ENCODE peak calls at places on chromosome 19, in seven cellular contexts. K is Caco-2, S is epithelial cell of esophagus, B is HFF-Myc, N is lower leg skin, I is heart right ventricle, Q is pancreas. E is an unnamed sample.

GRCh38 chr19:10368101-10368803 is 12.1 kb downstream of the TYK2 start:
- DNase-seq in Q (no peak), S (no peak), N (no peak), I (no peak), K (no peak), B (no peak), E (no peak)

GRCh38 chr19:37997911-37998344 is 90.9 kb downstream of the SIPA1L3 start:
- DNase-seq in N (no peak), K (no peak), S (peak), Q (no peak), B (peak), I (no peak), E (peak)

GRCh38 chr19:36140289-36141038 is 598 bp downstream of the CAPNS1 start:
- DNase-seq in I (peak), N (no peak), K (peak), S (peak), B (no peak), Q (no peak), E (no peak)

GRCh38 chr19:47432091-47432490 is 12.8 kb upstream of the MEIS3 start:
- DNase-seq in B (no peak), I (no peak), K (no peak), Q (no peak), S (no peak), N (no peak), E (no peak)

GRCh38 chr19:5718579-5719273 is 1.2 kb downstream of the LONP1 start:
- DNase-seq in S (peak), Q (no peak), B (no peak), N (no peak), K (peak), I (no peak), E (peak)

GRCh38 chr19:7673995-7674667 is 2.8 kb upstream of the MCEMP1 start:
- DNase-seq in S (peak), K (peak), I (peak), N (peak), B (peak), Q (no peak), E (no peak)

GRCh38 chr19:6423499-6424189 is 967 bp downstream of the KHSRP start:
- DNase-seq in N (peak), Q (no peak), S (peak), I (no peak), B (no peak), K (peak), E (no peak)

GRCh38 chr19:19372656-19373416 is 32.6 kb upstream of the GATAD2A start:
- DNase-seq in Q (no peak), S (peak), N (peak), B (no peak), I (peak), K (peak), E (no peak)

GRCh38 chr19:17772172-17772571 is 20.9 kb downstream of the FCHO1 start:
- DNase-seq in K (no peak), B (no peak), N (no peak), S (no peak), I (no peak), Q (no peak), E (no peak)

GRCh38 chr19:49817964-49818690 is at the start of gene MED25:
- DNase-seq in I (peak), K (peak), N (peak), Q (peak), B (no peak), S (peak), E (peak)

GRCh38 chr19:41156207-41156606 is 36.8 kb upstream of the CYP2S1 start:
- DNase-seq in Q (no peak), I (no peak), B (no peak), S (peak), K (no peak), N (no peak), E (no peak)
- TF ChIP-seq CTCF in Q (no peak), I (no peak), B (no peak), S (peak), K (peak), N (no peak), E (no peak)

GRCh38 chr19:45676851-45677263 is 8.8 kb downstream of the GIPR start:
- DNase-seq in S (no peak), B (no peak), Q (no peak), K (no peak), N (no peak), I (no peak), E (no peak)
- H3K4me3 ChIP-seq in S (peak), B (peak), Q (peak), K (peak), N (no peak), I (peak), E (peak)

GRCh38 chr19:15448014-15448777 is 1.6 kb downstream of the WIZ start:
- DNase-seq in S (no peak), N (no peak), B (no peak), I (no peak), Q (no peak), K (no peak), E (no peak)

GRCh38 chr19:15449620-15450527 is at the start of gene WIZ:
- DNase-seq in B (no peak), I (peak), Q (peak), N (peak), K (peak), S (peak), E (no peak)

GRCh38 chr19:15450528-15450890 is 753 bp upstream of the WIZ start:
- DNase-seq in B (no peak), I (no peak), K (no peak), Q (no peak), S (no peak), N (no peak), E (no peak)

GRCh38 chr19:15447057-15447456 is 2.7 kb downstream of the WIZ start:
- DNase-seq in S (no peak), N (no peak), B (no peak), I (no peak), Q (no peak), K (no peak), E (no peak)

DNA sequence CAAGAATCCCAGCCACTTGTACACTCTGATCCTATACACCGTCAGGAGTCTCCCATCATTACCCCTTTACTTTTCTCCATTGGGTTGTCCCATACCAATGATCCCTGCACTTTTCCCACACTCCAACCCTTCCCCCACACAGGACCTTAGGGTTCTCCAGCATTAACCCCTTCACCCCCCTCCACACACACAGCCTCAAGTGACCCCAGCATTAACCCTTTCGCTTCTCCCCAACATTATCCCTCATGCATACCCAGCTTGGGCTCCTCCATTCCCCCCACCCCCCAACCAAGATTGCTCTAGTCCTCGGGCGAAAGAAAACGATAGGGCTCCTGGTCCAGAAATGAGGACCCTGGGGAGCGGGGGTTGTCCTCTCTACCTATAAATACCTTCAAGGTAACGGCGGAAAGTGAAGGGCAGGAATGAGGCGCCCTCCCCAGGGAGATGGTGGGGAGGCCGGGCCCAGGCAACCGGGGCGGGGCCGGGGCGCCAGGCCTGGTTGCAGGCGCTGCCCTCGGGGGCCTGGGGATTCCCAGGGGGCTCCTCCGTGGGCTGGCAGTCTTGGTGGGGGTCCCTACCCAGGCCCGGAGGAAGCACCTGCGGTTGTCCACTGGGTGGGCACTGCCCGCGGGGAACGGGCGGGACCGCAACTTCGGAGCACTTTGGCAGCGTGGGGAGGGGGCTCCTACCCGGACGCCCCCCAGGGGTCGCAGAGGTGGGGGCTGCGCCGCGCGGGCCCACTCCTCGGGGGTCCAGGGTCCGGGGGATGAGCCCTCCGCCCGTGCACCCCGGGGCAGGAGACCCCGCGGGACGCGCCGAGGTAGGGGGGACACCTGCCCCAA is 757 bp downstream of the WIZ start:
- DNase-seq in I (peak), S (no peak), N (no peak), Q (no peak), B (no peak), K (peak), E (no peak)
- TF ChIP-seq CTCF in I (no peak), S (no peak), N (no peak), Q (no peak), B (no peak), K (no peak), E (no peak)

GRCh38 chr19:11535792-11536595 is 2.7 kb upstream of the CNN1 start:
- DNase-seq in N (peak), I (peak), Q (peak), S (peak), K (peak), B (peak), E (no peak)

GRCh38 chr19:11539495-11540365 is 1.1 kb downstream of the CNN1 start:
- DNase-seq in B (no peak), I (no peak), S (no peak), Q (no peak), N (no peak), K (no peak), E (no peak)

GRCh38 chr19:11540642-11541041 is 2.0 kb downstream of the CNN1 start:
- DNase-seq in S (no peak), I (no peak), B (no peak), Q (no peak), K (no peak), N (no peak), E (no peak)

GRCh38 chr19:11541238-11541637 is 2.6 kb downstream of the CNN1 start:
- DNase-seq in N (no peak), S (no peak), Q (no peak), K (no peak), B (no peak), I (no peak), E (no peak)

DNA sequence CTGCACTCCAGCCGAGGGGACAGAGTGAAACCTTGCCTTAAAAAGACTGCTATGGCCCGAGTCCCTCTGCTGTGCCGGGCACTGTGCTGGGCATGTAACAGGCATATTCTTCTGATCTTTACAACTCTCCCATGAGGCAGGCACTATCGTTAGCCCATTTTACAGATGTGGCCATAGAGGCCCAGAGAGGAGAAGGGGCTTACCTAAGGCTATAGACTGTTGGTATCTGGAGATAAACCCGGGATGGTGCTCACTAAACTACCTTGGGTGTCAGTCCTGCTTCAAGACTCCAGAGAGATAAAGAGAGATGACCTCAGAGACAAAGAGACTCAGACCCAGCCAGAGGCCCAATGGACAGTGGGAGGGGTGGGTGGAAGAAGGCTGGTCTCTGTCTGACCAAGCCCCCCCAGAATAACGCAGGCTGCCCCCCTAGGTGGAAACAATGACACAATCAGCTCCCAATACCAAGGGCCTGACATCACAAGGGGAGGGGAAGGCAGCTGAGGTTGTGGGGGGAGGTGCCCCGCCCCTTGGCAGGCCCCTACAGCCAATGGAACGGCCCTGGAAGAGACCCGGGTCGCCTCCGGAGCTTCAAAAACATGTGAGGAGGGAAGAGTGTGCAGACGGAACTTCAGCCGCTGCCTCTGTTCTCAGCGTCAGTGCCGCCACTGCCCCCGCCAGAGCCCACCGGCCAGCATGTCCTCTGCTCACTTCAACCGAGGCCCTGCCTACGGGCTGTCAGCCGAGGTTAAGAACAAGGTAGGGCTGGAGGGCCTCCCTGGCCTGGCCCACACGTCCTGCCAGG is at the start of gene CNN1:
- DNase-seq in Q (no peak), B (no peak), I (peak), N (no peak), K (peak), S (no peak), E (no peak)
- H3K4me3 ChIP-seq in Q (no peak), B (no peak), I (peak), N (no peak), K (no peak), S (no peak), E (no peak)

DNA sequence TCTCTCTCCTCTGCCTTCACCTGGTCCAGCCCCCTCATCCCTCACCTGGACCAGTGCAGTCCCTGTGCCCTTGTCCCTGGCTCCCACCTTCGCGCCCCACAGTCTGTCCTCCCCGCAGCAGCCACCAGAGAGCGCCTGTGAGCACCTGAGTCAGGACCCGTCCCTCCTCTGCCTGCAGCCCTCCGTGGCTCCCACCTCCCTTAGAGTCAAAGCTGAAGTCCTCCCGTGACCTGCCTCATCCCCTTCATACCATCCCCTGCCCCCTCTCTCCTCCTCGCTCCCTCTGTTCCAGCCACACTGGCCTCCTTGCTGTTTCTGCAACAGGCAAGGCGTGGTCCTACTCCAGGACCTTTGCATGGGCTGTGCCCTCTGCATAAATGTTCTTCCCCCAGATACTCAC is 10.3 kb downstream of the CELF5 start:
- DNase-seq in Q (no peak), K (peak), I (no peak), N (no peak), B (no peak), S (no peak), E (no peak)
- TF ChIP-seq CTCF in Q (no peak), K (no peak), I (no peak), N (no peak), B (peak), S (peak), E (peak)

DNA sequence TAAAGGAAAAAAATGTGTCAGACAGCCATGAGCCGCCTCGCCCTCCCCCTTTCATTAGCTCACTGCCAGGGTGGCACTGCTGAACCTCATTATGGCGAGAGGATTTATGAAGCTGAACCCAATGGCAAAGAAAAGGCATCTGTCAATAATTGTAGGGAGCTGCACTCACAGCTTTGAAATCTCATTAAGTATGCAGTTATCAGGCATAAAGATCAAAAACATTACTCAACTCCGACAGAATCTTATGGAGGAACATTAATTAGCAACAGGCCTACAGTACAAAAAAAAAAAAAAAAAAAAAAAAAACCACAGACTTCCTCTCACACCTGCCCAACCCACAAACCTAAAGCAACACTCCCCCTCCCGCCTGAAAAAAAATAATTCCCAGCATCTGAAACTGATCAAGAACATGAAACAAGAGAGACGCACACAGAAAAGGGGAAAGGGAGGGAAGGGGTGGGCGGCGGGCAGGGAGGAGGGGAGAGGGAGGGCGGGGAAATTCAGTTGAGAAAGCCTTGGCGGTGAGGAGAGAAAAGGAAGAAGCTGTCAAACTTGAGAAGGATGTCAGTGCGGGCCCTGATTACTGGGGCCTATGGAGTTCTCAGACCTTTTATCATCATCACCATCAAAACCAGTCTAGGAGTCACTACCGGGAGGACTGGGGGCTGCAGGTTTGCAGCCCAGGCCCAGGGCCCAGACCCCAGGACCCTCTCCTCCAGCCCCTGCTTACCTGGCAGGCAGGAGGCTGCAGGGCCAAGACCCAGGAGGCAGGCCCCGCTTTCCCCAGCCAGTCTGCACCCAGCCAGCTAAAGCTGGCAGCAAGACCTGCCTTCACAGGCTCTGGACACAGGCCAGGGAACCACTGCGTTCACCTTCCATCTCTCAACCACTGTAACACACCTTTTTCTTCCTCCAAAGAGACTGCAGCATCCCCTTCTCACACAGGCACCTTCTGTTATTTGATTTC is 8.9 kb downstream of the TSHZ3 start:
- DNase-seq in N (no peak), S (no peak), B (peak), I (no peak), Q (no peak), K (no peak), E (no peak)
- H3K4me3 ChIP-seq in N (no peak), S (no peak), B (no peak), I (no peak), Q (no peak), K (no peak), E (no peak)

DNA sequence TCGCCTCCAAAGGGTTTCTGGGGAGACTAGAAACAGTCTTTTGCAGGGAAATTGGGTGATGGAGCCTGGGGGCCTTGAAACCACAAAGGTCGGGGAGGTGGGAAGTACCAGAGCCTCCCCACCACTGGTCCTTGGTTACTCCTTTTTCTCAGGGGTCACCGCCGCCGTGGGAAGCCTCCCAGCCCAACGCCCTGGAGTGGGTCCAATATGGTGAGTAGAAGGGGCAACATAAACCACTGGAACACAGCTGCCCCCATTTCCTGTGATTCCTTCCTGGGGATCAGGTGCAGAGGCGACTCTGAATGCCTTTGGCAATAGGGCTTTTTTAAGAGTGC is 5.8 kb downstream of the PGLYRP1 start:
- DNase-seq in N (no peak), B (no peak), Q (no peak), S (no peak), I (no peak), K (no peak), E (no peak)
- TF ChIP-seq CTCF in N (no peak), B (no peak), Q (peak), S (no peak), I (peak), K (no peak), E (no peak)

GRCh38 chr19:1683869-1684572 is 31.6 kb upstream of the TCF3 start:
- DNase-seq in B (no peak), Q (no peak), S (no peak), N (no peak), K (no peak), I (no peak), E (no peak)
- H3K4me3 ChIP-seq in B (no peak), Q (no peak), S (no peak), N (no peak), K (no peak), I (no peak), E (no peak)

GRCh38 chr19:371501-372160 is 27.0 kb upstream of the MIER2 start:
- DNase-seq in Q (no peak), N (no peak), K (no peak), B (no peak), I (no peak), S (no peak), E (no peak)
- TF ChIP-seq CTCF in Q (no peak), N (no peak), K (no peak), B (no peak), I (no peak), S (no peak), E (no peak)

E was measured in kidney epithelial cell.